ENCODE peak calls at places on chromosomes 1 and 21, in six cellular contexts. Z is testis, R is heart left ventricle, S is ovary, O is IMR-90, F is spleen. A is an unnamed sample.

GRCh38 chr1:160217466-160218165 is 12.4 kb downstream of the PEA15 start:
- DNase-seq in Z (no peak), S (no peak), O (no peak), F (no peak), R (no peak), A (no peak)

GRCh38 chr1:72241397-72241796 is 40.9 kb downstream of the NEGR1 start:
- DNase-seq in S (no peak), O (peak), Z (no peak), R (no peak), F (no peak), A (no peak)

GRCh38 chr1:16090076-16090826 is 16.8 kb upstream of the FAM131C start:
- DNase-seq in S (no peak), O (no peak), Z (no peak), R (no peak), F (no peak), A (no peak)

GRCh38 chr1:217482356-217483102 is 148.4 kb downstream of the GPATCH2 start:
- DNase-seq in Z (no peak), R (no peak), O (peak), F (no peak), S (no peak), A (no peak)

GRCh38 chr1:30758785-30759380 is 1.3 kb upstream of the LAPTM5 start:
- DNase-seq in F (no peak), S (no peak), O (no peak), R (no peak), Z (no peak), A (no peak)

GRCh38 chr1:37741130-37741529 is 23.8 kb downstream of the EPHA10 start:
- DNase-seq in R (no peak), O (peak), Z (peak), F (no peak), S (no peak), A (no peak)

GRCh38 chr1:2555634-2556276 is 416 bp upstream of the TNFRSF14 start:
- DNase-seq in R (peak), F (peak), S (peak), Z (peak), O (no peak), A (peak)

GRCh38 chr1:153774780-153775431 is at the start of gene SLC27A3:
- DNase-seq in R (peak), S (peak), Z (peak), F (peak), O (no peak), A (peak)

GRCh38 chr1:34130306-34130705 is 34.7 kb downstream of the CSMD2 start:
- DNase-seq in R (no peak), O (no peak), Z (no peak), F (no peak), S (no peak), A (no peak)

DNA sequence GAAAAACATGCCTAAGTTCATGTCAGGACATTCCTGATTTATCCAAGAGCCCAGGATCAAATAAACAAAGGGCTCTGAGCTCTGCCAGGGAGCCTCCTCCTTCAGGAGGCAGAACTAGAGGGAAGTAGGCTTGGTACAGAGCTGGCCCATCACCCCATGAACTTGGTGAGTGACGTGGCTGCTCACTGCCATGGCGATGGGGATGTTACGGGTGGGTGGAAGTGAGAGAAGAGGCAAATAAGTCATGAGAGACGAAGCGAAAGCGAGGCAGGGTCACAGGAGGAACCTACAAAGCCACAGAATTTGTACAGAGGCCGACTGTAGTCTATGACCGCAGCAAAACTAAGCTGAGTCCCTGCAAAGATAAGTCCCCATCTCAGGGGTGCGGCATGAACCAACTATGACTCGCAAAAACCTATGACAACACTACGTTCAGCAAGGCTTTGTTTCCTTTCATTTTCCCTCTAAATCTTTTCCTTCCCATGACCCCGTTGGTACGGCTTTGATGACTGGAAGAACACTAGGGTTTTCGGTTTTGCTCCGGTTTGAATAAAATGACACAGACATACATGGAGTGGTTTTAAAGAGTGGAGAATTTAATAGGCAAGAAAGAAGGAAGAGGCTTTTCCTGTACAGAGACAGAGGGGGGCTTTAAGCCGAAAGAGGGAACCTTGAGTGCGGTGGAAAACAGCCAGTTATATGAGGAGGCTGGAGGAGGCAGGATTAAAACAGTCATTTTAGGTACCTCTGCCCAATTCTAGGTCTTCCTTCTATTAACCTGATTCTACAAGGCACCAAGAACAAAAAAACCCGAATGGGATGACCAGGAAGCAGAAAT is 74.1 kb downstream of the CD46 start:
- DNase-seq in F (peak), S (peak), Z (peak), O (peak), R (peak), A (no peak)
- TF ChIP-seq POLR2A in F (no peak), S (peak), Z (no peak), O (no peak), R (peak), A (no peak)

DNA sequence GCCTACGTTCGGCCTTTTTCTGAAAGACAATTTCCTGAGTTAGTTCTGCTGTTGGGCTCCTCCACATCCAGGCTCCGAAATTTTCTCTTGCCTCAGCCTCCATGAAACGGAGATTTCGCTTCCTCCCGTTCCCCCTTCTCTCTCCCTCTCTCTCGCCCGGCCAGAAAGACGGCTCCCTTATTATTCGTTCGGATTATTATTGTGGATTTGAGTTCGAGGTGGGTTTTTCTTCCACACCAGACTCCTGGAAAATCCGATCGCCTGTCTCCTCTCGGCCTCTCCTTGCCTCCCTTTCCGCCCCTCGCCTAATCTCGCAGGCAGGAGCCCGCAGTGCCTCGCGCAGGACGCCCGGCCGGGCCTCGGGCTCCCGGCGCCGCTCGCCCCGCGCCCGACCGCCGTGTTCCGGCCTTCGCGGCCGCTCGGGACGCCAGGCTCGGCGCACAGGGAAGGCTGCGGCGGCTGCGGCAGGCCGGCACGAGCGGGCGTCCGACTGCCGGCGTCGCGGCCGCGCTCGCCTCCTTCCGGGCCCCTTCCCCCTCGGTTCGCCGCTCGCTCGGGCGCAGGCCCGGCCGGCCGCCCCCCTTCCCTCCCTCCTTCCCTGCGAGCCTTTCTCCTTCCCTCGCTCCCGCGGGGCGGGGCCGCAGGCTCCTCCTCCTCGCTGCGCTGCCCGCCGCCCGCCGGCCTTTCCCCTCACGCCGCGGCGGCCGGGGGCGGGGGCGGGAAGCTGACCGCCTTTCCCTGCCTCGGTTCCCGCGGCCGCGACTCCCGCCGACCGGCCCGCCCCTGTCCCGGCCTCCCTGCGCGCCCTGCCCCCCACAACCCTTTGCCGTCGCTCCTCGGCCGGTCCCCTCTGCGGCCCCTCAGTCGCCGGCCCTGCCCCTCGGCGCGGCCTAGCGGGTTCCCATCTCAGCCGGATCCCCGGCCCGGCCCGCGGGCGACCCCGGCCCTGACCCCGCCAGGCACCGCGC is at the start of gene ARHGEF11:
- DNase-seq in S (peak), O (peak), Z (peak), R (peak), F (peak), A (peak)
- TF ChIP-seq POLR2A in S (peak), O (peak), Z (no peak), R (peak), F (no peak), A (peak)

GRCh38 chr1:248858096-248858890 is 592 bp downstream of the ZNF692 start:
- DNase-seq in R (peak), Z (peak), O (peak), F (peak), S (peak), A (peak)
- TF ChIP-seq POLR2A in R (no peak), Z (no peak), O (no peak), F (no peak), S (no peak), A (peak)

DNA sequence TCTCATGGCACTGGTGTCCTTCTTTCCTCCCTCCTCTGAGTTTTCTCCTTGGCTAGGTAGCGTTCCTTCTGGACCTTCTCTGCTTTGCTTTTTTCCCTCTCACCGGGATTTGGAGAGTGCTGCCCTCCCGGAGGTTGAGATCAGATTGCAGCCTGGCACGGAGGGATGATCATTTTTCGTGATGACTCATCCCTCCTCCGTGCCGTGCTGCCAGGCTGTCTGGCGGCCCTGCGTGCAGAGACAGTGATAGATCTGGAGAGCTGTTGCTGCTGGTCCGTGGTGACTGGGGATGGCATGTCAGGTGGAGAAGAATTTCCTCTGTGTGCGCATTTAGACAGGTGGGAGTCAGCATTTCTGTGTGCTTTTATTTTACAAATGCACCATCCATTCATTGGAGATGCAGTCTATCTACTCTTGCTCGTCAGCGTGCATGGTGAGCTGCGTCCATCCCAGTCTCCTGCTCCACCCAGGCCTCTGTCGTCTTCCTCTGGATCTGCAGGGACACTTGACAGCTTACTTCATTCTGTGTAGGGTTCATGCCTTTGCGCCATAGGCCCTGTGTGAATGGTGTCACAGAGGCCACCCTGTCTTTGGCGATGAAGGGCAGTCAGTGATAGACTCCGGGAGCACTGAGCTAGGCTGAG is 104.4 kb downstream of the PCBP3 start:
- DNase-seq in O (peak), F (no peak), Z (no peak), S (no peak), R (no peak), A (peak)
- TF ChIP-seq POLR2A in O (no peak), F (no peak), Z (no peak), S (no peak), R (no peak), A (no peak)

GRCh38 chr1:89607888-89608626 is 24.9 kb upstream of the LRRC8C start:
- DNase-seq in Z (peak), F (no peak), O (peak), R (no peak), S (no peak), A (no peak)
- TF ChIP-seq POLR2A in Z (no peak), F (no peak), O (no peak), R (no peak), S (no peak), A (no peak)

GRCh38 chr1:91006113-91006908 is 15.5 kb downstream of the ZNF644 start:
- DNase-seq in S (no peak), Z (no peak), R (no peak), F (no peak), O (no peak), A (no peak)

GRCh38 chr1:91007092-91007491 is 14.7 kb downstream of the ZNF644 start:
- DNase-seq in F (no peak), O (no peak), R (no peak), S (no peak), Z (no peak), A (no peak)

GRCh38 chr1:91005285-91005684 is 16.6 kb downstream of the ZNF644 start:
- DNase-seq in R (no peak), O (no peak), F (no peak), Z (no peak), S (no peak), A (no peak)

GRCh38 chr1:91004145-91004544 is 17.7 kb downstream of the ZNF644 start:
- DNase-seq in O (no peak), F (no peak), Z (no peak), S (no peak), R (no peak), A (no peak)

GRCh38 chr1:91007827-91008226 is 14.0 kb downstream of the ZNF644 start:
- DNase-seq in Z (no peak), R (no peak), O (no peak), S (no peak), F (no peak), A (no peak)
- TF ChIP-seq POLR2A in Z (no peak), R (no peak), O (no peak), S (no peak), F (no peak), A (no peak)

DNA sequence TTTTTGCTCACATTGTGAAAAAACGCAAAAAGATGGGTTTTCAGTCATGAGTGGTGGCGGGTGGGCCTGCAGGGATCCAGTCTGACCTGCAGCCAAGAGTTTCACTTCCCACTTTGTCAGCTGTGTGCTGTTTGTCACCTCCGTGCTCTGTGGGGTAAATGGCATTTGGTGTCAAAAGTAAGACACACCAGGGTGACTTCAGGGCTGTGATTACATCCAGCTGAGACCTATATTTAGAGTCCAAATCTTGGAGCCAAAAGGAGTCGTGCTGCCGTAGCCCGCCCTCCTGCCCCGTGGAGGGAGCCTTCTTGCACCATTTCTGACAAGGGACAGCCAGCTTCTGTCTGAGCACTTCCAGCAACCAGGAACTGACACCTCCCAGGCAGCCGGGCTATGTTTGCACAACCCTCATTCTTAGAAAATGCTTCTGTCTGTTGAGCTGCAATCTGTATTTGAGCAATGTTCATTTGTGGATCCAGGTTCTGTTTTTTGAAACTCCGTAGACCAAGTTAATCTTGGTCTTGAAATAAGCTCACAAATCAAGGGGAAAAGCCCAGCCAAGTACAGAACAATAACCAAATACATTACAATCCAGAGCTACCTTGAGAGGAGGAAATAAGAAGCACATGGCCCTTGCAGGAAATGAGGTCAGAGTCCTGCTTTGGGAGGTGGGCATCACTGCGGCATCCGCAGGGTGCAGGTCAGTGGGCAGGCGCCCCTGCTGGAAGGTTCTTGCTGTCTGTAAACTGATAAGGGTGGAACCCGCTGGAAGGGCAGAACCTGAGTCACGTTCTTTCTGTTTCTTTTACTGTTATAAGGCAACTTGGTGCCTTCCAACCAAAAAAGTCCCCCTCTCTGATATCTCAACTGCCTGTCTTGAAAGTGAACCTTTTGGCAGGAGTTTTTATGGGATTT is 14.4 kb downstream of the ABCG1 start:
- DNase-seq in S (no peak), R (peak), F (peak), Z (peak), O (peak), A (peak)
- TF ChIP-seq POLR2A in S (no peak), R (no peak), F (no peak), Z (no peak), O (no peak), A (no peak)

A was measured in prostate gland.